ENCODE peak calls at places on chromosomes 6 and 20, in five cellular contexts. D, E, Z, M and Q are unnamed samples.

GRCh38 chr6:132830236-132830799 is 15.9 kb downstream of the RPS12 start:
- DNase-seq in E (no peak), M (no peak), D (peak; percentile 34), Z (peak; percentile 60), Q (no peak)

GRCh38 chr6:30213999-30214982 is 1.1 kb upstream of the TRIM26 start:
- DNase-seq in E (peak; percentile 87), Z (peak; percentile 64), M (no peak), D (peak; percentile 74), Q (peak; percentile 18)

GRCh38 chr6:33344771-33345697 is 27.5 kb upstream of the ZBTB22 start:
- DNase-seq in E (peak; percentile 54), D (peak; percentile 84), M (peak; percentile 74), Z (peak; percentile 93), Q (peak; percentile 39)

GRCh38 chr20:57048027-57048869 is 218.2 kb downstream of the BMP7 start:
- DNase-seq in E (no peak), D (no peak), M (no peak), Z (peak; percentile 70), Q (no peak)

GRCh38 chr6:157982297-157982579 is 575 bp downstream of the SYNJ2 start:
- DNase-seq in M (no peak), E (peak; percentile 52), Z (no peak), D (peak; percentile 39), Q (no peak)

GRCh38 chr20:48049171-48049570 is 263.9 kb upstream of the SULF2 start:
- DNase-seq in Z (no peak), D (no peak), M (no peak), E (no peak), Q (no peak)

GRCh38 chr6:133160531-133160930 is 80.6 kb upstream of the EYA4 start:
- DNase-seq in D (no peak), E (no peak), M (no peak), Z (no peak), Q (no peak)

GRCh38 chr6:54640911-54641310 is 205.7 kb upstream of the FAM83B start:
- DNase-seq in D (no peak), E (no peak), Z (no peak), M (no peak), Q (no peak)

GRCh38 chr6:164085552-164086325 is 671.2 kb downstream of the QKI start:
- DNase-seq in D (peak; percentile 81), E (no peak), Z (no peak), M (no peak), Q (no peak)

GRCh38 chr6:106446287-106446885 is 85.9 kb downstream of the CRYBG1 start:
- DNase-seq in M (no peak), D (peak; percentile 26), Z (peak; percentile 43), E (no peak), Q (no peak)

GRCh38 chr6:15350386-15351083 is 104.7 kb downstream of the JARID2 start:
- DNase-seq in D (no peak), Z (peak; percentile 48), E (no peak), M (no peak), Q (no peak)

GRCh38 chr6:17869753-17870050 is 117.7 kb downstream of the KIF13A start:
- DNase-seq in D (peak; percentile 67), M (no peak), Z (no peak), E (no peak), Q (no peak)
- H3K27ac ChIP-seq in D (peak overlapping the region; percentile 68), M (no peak overlapping the region), Z (peak overlapping the region; percentile 96), E (no peak overlapping the region), Q (no peak overlapping the region)

GRCh38 chr20:37279820-37280219 is 9.6 kb upstream of the MANBAL start:
- DNase-seq in E (no peak), D (no peak), Z (no peak), M (no peak), Q (no peak)

GRCh38 chr20:37285664-37286374 is 3.6 kb upstream of the MANBAL start:
- DNase-seq in M (no peak), D (no peak), Z (no peak), E (no peak), Q (no peak)

GRCh38 chr20:37284691-37285124 is 4.7 kb upstream of the MANBAL start:
- DNase-seq in M (no peak), Z (no peak), D (no peak), E (no peak), Q (no peak)

GRCh38 chr20:37283530-37284195 is 5.8 kb upstream of the MANBAL start:
- DNase-seq in D (no peak), Z (no peak), M (no peak), E (no peak), Q (no peak)

DNA sequence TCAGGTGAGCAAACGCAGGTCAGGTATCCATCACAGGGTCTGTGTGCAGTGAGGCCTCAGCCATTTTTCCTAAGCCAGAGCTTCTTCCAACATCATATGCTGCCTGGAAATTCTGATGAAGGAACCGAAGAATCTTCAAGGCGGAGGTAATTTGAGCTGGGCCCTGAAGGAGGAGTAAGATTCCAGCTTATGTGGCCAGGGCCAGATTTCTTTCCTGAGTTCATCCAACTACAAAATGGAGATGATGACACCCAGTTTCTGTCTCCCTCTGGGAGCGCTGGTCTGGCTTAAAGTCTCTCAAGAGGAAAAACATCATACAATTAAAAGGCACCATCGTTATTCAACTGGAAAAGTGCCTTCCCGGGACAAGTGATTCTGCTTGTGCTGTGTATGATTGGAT is 6.9 kb upstream of the MANBAL start:
- DNase-seq in D (no peak), M (no peak), Z (peak; percentile 40), E (no peak), Q (no peak)
- TF ChIP-seq CTCF in D (no peak), M (peak; percentile 28), Z (peak; percentile 61), E (peak; percentile 23), Q (peak; percentile 71)

DNA sequence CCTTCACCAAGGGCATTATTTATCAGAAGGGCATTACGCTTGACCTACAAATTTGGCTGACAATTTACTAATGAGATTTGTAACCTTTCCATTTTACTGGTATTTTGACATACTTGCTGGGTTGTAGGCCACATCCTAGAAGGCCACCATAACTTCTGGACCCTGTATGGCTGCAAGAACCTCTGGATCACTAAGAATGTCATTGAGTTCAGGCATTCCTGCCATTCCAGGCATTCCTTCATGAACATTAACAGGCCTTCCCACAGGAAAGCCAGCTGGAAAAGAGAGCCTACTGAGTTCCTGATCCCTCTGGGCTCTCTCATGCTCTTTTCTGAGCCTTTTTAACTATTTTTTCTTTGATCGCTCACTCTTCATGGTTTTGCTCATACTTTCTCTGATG is 28.4 kb upstream of the SLC35A1 start:
- DNase-seq in D (no peak), Z (no peak), M (no peak), E (no peak), Q (no peak)
- H3K27ac ChIP-seq in D (no peak overlapping the region), Z (no peak overlapping the region), M (no peak overlapping the region), E (no peak overlapping the region), Q (no peak overlapping the region)

GRCh38 chr6:69719602-69720193 is 77.1 kb downstream of the LMBRD1 start:
- DNase-seq in E (no peak), Z (peak; percentile 50), D (peak; percentile 46), M (peak; percentile 2), Q (no peak)
- TF ChIP-seq CTCF in E (no peak), Z (peak; percentile 59), D (peak; percentile 8), M (peak; percentile 53), Q (peak; percentile 55)

GRCh38 chr6:136039185-136039584 is 187.7 kb downstream of the PDE7B start:
- DNase-seq in E (no peak), Z (no peak), M (no peak), D (peak; percentile 43), Q (no peak)
- H3K27ac ChIP-seq in E (peak overlapping the region; percentile 48), Z (no peak overlapping the region), M (no peak overlapping the region), D (peak overlapping the region; percentile 93), Q (peak overlapping the region; percentile 34)

GRCh38 chr20:63576311-63576710 is 2.3 kb upstream of the HELZ2 start:
- DNase-seq in Z (no peak), M (no peak), E (no peak), D (no peak), Q (no peak)

GRCh38 chr20:63579017-63579705 is 5.1 kb upstream of the HELZ2 start:
- DNase-seq in D (no peak), E (no peak), Z (no peak), M (no peak), Q (no peak)

GRCh38 chr20:63577317-63577894 is 3.4 kb upstream of the HELZ2 start:
- DNase-seq in Z (no peak), M (no peak), E (peak; percentile 87), D (no peak), Q (no peak)

GRCh38 chr20:63580796-63581461 is 6.9 kb upstream of the HELZ2 start:
- DNase-seq in M (peak; percentile 52), D (peak; percentile 28), Z (peak; percentile 86), E (peak; percentile 80), Q (no peak)

DNA sequence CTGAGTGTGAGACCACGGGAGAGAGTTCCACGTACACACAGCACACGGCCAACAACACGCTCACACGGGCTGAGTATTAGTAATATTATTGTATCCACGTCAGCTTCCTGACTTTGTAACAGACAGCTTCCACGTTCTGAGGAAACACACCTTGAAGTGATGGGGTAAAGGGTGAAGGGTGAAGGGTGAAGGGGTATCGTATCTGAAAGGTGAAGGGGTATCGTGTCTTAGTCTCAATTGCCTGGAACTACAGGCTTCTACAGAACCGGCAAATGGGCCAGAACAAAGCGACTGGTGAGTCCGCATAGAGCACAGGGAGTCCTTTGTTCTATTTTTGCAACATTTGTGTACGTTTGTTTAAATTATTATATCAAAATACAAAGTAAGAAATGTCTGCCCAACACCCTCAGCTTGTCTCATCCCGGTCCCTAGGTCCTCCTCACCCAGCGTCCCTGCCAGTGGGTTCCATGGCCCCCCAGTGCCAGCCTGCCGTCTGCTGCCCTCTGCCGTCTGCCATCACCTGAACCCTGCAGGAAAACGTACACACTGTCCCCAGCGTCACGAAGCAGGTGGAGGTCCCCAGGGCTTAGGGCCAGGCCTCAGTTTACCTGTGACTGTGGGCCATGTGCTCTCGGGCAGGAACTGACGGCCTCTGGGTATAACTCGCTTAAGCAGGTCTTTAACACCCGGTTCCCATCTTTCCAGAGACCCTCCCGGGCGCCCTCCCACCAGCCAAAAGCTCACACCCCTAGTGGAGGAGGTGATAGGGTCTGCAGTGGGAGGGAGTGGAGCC is 4.4 kb upstream of the HELZ2 start:
- DNase-seq in M (no peak), E (no peak), Z (no peak), D (no peak), Q (no peak)
- TF ChIP-seq CTCF in M (no peak), E (no peak), Z (no peak), D (no peak), Q (no peak)

DNA sequence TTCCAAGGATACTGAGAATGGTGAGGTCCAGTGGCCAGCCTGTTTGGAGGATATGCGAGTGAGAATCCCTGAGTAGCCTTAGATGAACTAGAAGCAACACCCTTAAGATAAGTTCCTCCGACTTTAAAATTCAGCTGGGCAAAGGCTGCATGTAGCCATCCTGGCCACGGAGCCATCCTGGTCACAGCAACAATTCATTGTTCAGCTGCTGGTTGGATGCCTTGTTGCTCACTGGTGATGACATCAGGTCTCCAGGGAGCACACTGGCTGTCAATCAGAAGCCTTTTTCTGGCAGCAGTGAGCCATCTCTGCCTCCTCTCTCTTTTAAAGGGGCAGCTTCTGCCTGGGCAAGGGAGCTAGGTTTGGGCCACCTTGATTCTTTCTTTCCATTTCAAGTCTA is 22.4 kb upstream of the RIMS4 start:
- DNase-seq in D (no peak), Z (peak; percentile 38), M (peak; percentile 23), E (no peak), Q (no peak)
- H3K27ac ChIP-seq in D (no peak overlapping the region), Z (no peak overlapping the region), M (no peak overlapping the region), E (no peak overlapping the region), Q (no peak overlapping the region)

GRCh38 chr6:119233327-119233984 is 116.1 kb downstream of the MAN1A1 start:
- DNase-seq in Z (no peak), E (no peak), M (no peak), D (no peak), Q (no peak)
- TF ChIP-seq CTCF in Z (no peak), E (no peak), M (no peak), D (no peak), Q (no peak)